ENCODE peak calls at places on chromosomes 4 and X, in nine cellular contexts. One of them, this sample, is unnamed.

GRCh38 chrX:29461039-29461438 is 754.3 kb upstream of the MAGEB2 start:
- DNase-seq in M059J: peak
- DNase-seq in hepatocyte: no peak
- DNase-seq in putamen: no peak
- DNase-seq in HAP-1: no peak
- DNase-seq in NCI-H2029 treated with DMSO at 0.1 percent for 48 hours: no peak
- DNase-seq in EL: no peak
- DNase-seq in transverse colon: no peak
- DNase-seq in NCI-H2107: no peak
- DNase-seq in this sample: no peak

GRCh38 chr4:85637778-85638177 is 162.8 kb downstream of the ARHGAP24 start:
- DNase-seq in M059J: peak
- DNase-seq in hepatocyte: no peak
- DNase-seq in putamen: no peak
- DNase-seq in HAP-1: no peak
- DNase-seq in NCI-H2029 treated with DMSO at 0.1 percent for 48 hours: no peak
- DNase-seq in EL: no peak
- DNase-seq in transverse colon: no peak
- DNase-seq in NCI-H2107: no peak
- DNase-seq in this sample: no peak

GRCh38 chrX:12965390-12965940 is 9.4 kb upstream of the TMSB4X start:
- DNase-seq in M059J: no peak
- DNase-seq in hepatocyte: no peak
- DNase-seq in putamen: no peak
- DNase-seq in HAP-1: peak
- DNase-seq in NCI-H2029 treated with DMSO at 0.1 percent for 48 hours: no peak
- DNase-seq in EL: no peak
- DNase-seq in transverse colon: no peak
- DNase-seq in NCI-H2107: no peak
- DNase-seq in this sample: no peak

GRCh38 chr4:87489678-87490077 is 39.5 kb downstream of the SPARCL1 start:
- DNase-seq in M059J: peak
- DNase-seq in hepatocyte: no peak
- DNase-seq in putamen: no peak
- DNase-seq in HAP-1: no peak
- DNase-seq in NCI-H2029 treated with DMSO at 0.1 percent for 48 hours: no peak
- DNase-seq in EL: no peak
- DNase-seq in transverse colon: no peak
- DNase-seq in NCI-H2107: no peak
- DNase-seq in this sample: no peak

GRCh38 chrX:65266482-65266881 is 268.1 kb downstream of the LAS1L start:
- DNase-seq in M059J: no peak
- DNase-seq in hepatocyte: no peak
- DNase-seq in putamen: no peak
- DNase-seq in HAP-1: no peak
- DNase-seq in NCI-H2029 treated with DMSO at 0.1 percent for 48 hours: no peak
- DNase-seq in EL: no peak
- DNase-seq in transverse colon: no peak
- DNase-seq in NCI-H2107: no peak
- DNase-seq in this sample: no peak

GRCh38 chrX:111376897-111377601 is 34.9 kb downstream of the DCX start:
- DNase-seq in M059J: no peak
- DNase-seq in hepatocyte: peak
- DNase-seq in putamen: no peak
- DNase-seq in HAP-1: no peak
- DNase-seq in NCI-H2029 treated with DMSO at 0.1 percent for 48 hours: no peak
- DNase-seq in EL: no peak
- DNase-seq in transverse colon: no peak
- DNase-seq in NCI-H2107: peak
- DNase-seq in this sample: no peak

GRCh38 chr4:162891788-162892707 is 274.6 kb downstream of the NAF1 start:
- DNase-seq in M059J: peak
- DNase-seq in hepatocyte: no peak
- DNase-seq in putamen: no peak
- DNase-seq in HAP-1: no peak
- DNase-seq in NCI-H2029 treated with DMSO at 0.1 percent for 48 hours: no peak
- DNase-seq in EL: no peak
- DNase-seq in transverse colon: no peak
- DNase-seq in NCI-H2107: no peak
- DNase-seq in this sample: no peak

GRCh38 chr4:125388653-125389052 is 73.9 kb downstream of the FAT4 start:
- DNase-seq in M059J: peak
- DNase-seq in hepatocyte: no peak
- DNase-seq in putamen: no peak
- DNase-seq in HAP-1: no peak
- DNase-seq in NCI-H2029 treated with DMSO at 0.1 percent for 48 hours: no peak
- DNase-seq in EL: peak
- DNase-seq in transverse colon: no peak
- DNase-seq in NCI-H2107: no peak
- DNase-seq in this sample: peak

GRCh38 chr4:128835498-128836222 is 26.2 kb downstream of the JADE1 start:
- DNase-seq in M059J: no peak
- DNase-seq in hepatocyte: no peak
- DNase-seq in putamen: peak
- DNase-seq in HAP-1: no peak
- DNase-seq in NCI-H2029 treated with DMSO at 0.1 percent for 48 hours: no peak
- DNase-seq in EL: no peak
- DNase-seq in transverse colon: peak
- DNase-seq in NCI-H2107: no peak
- DNase-seq in this sample: no peak

GRCh38 chrX:125003746-125004446 is 315.8 kb upstream of the TEX13C start:
- DNase-seq in M059J: no peak
- DNase-seq in hepatocyte: no peak
- DNase-seq in putamen: no peak
- DNase-seq in HAP-1: no peak
- DNase-seq in NCI-H2029 treated with DMSO at 0.1 percent for 48 hours: no peak
- DNase-seq in EL: no peak
- DNase-seq in transverse colon: no peak
- DNase-seq in NCI-H2107: no peak
- DNase-seq in this sample: no peak

GRCh38 chr4:6278801-6279197 is 9.1 kb downstream of the WFS1 start:
- DNase-seq in M059J: no peak
- DNase-seq in hepatocyte: peak
- DNase-seq in putamen: no peak
- DNase-seq in HAP-1: no peak
- DNase-seq in NCI-H2029 treated with DMSO at 0.1 percent for 48 hours: no peak
- DNase-seq in EL: no peak
- DNase-seq in transverse colon: peak
- DNase-seq in NCI-H2107: no peak
- DNase-seq in this sample: no peak

GRCh38 chr4:76200771-76201224 is 12.8 kb downstream of the SCARB2 start:
- DNase-seq in M059J: peak
- DNase-seq in hepatocyte: peak
- DNase-seq in putamen: no peak
- DNase-seq in HAP-1: no peak
- DNase-seq in NCI-H2029 treated with DMSO at 0.1 percent for 48 hours: peak
- DNase-seq in EL: no peak
- DNase-seq in transverse colon: peak
- DNase-seq in NCI-H2107: no peak
- DNase-seq in this sample: no peak

GRCh38 chr4:76896731-76897521 is 1.0 kb downstream of the SOWAHB start:
- DNase-seq in M059J: peak
- DNase-seq in hepatocyte: peak
- DNase-seq in putamen: no peak
- DNase-seq in HAP-1: peak
- DNase-seq in NCI-H2029 treated with DMSO at 0.1 percent for 48 hours: no peak
- DNase-seq in EL: peak
- DNase-seq in transverse colon: peak
- DNase-seq in NCI-H2107: no peak
- DNase-seq in this sample: no peak

GRCh38 chrX:82775426-82775825 is 732.7 kb upstream of the POU3F4 start:
- DNase-seq in M059J: peak
- DNase-seq in hepatocyte: no peak
- DNase-seq in putamen: no peak
- DNase-seq in HAP-1: no peak
- DNase-seq in NCI-H2029 treated with DMSO at 0.1 percent for 48 hours: no peak
- DNase-seq in EL: no peak
- DNase-seq in transverse colon: no peak
- DNase-seq in NCI-H2107: no peak
- DNase-seq in this sample: no peak

GRCh38 chr4:38747629-38748028 is 35.2 kb downstream of the TLR10 start:
- DNase-seq in M059J: no peak
- DNase-seq in hepatocyte: no peak
- DNase-seq in putamen: no peak
- DNase-seq in HAP-1: no peak
- DNase-seq in NCI-H2029 treated with DMSO at 0.1 percent for 48 hours: no peak
- DNase-seq in EL: no peak
- DNase-seq in transverse colon: no peak
- DNase-seq in NCI-H2107: no peak
- DNase-seq in this sample: no peak

GRCh38 chr4:6362243-6362885 is 92.7 kb downstream of the WFS1 start:
- DNase-seq in M059J: no peak
- DNase-seq in hepatocyte: no peak
- DNase-seq in putamen: no peak
- DNase-seq in HAP-1: no peak
- DNase-seq in NCI-H2029 treated with DMSO at 0.1 percent for 48 hours: no peak
- DNase-seq in EL: no peak
- DNase-seq in transverse colon: no peak
- DNase-seq in NCI-H2107: no peak
- DNase-seq in this sample: no peak

GRCh38 chr4:83606435-83606834 is 70.5 kb downstream of the GPAT3 start:
- DNase-seq in M059J: no peak
- DNase-seq in hepatocyte: no peak
- DNase-seq in putamen: no peak
- DNase-seq in HAP-1: no peak
- DNase-seq in NCI-H2029 treated with DMSO at 0.1 percent for 48 hours: no peak
- DNase-seq in EL: no peak
- DNase-seq in transverse colon: no peak
- DNase-seq in NCI-H2107: no peak
- DNase-seq in this sample: no peak

GRCh38 chr4:86401826-86402225 is 42.0 kb upstream of the MAPK10 start:
- DNase-seq in M059J: no peak
- DNase-seq in hepatocyte: no peak
- DNase-seq in putamen: no peak
- DNase-seq in HAP-1: no peak
- DNase-seq in NCI-H2029 treated with DMSO at 0.1 percent for 48 hours: no peak
- DNase-seq in EL: no peak
- DNase-seq in transverse colon: no peak
- DNase-seq in NCI-H2107: no peak
- DNase-seq in this sample: peak

GRCh38 chrX:120486786-120487185 is 17.7 kb upstream of the LAMP2 start:
- DNase-seq in M059J: no peak
- DNase-seq in hepatocyte: no peak
- DNase-seq in putamen: no peak
- DNase-seq in HAP-1: no peak
- DNase-seq in NCI-H2029 treated with DMSO at 0.1 percent for 48 hours: no peak
- DNase-seq in EL: no peak
- DNase-seq in transverse colon: no peak
- DNase-seq in NCI-H2107: no peak
- DNase-seq in this sample: no peak

GRCh38 chr4:150206265-150206664 is 128.0 kb downstream of the DCLK2 start:
- DNase-seq in M059J: no peak
- DNase-seq in hepatocyte: no peak
- DNase-seq in putamen: no peak
- DNase-seq in HAP-1: no peak
- DNase-seq in NCI-H2029 treated with DMSO at 0.1 percent for 48 hours: no peak
- DNase-seq in EL: no peak
- DNase-seq in transverse colon: no peak
- DNase-seq in NCI-H2107: no peak
- DNase-seq in this sample: no peak

GRCh38 chr4:8009710-8010534 is 70.3 kb upstream of the AFAP1 start:
- DNase-seq in M059J: no peak
- DNase-seq in hepatocyte: no peak
- DNase-seq in putamen: no peak
- DNase-seq in HAP-1: no peak
- DNase-seq in NCI-H2029 treated with DMSO at 0.1 percent for 48 hours: no peak
- DNase-seq in EL: no peak
- DNase-seq in transverse colon: peak
- DNase-seq in NCI-H2107: no peak
- DNase-seq in this sample: no peak

GRCh38 chrX:119393144-119393543 is 6.0 kb upstream of the SLC25A43 start:
- DNase-seq in M059J: no peak
- DNase-seq in hepatocyte: no peak
- DNase-seq in putamen: no peak
- DNase-seq in HAP-1: no peak
- DNase-seq in NCI-H2029 treated with DMSO at 0.1 percent for 48 hours: no peak
- DNase-seq in EL: no peak
- DNase-seq in transverse colon: no peak
- DNase-seq in NCI-H2107: no peak
- DNase-seq in this sample: no peak

GRCh38 chr4:85402371-85402770 is 72.6 kb upstream of the ARHGAP24 start:
- DNase-seq in M059J: peak
- DNase-seq in hepatocyte: peak
- DNase-seq in putamen: no peak
- DNase-seq in HAP-1: no peak
- DNase-seq in NCI-H2029 treated with DMSO at 0.1 percent for 48 hours: no peak
- DNase-seq in EL: peak
- DNase-seq in transverse colon: no peak
- DNase-seq in NCI-H2107: no peak
- DNase-seq in this sample: peak

GRCh38 chr4:170138580-170139194 is 48.9 kb upstream of the AADAT start:
- DNase-seq in M059J: peak
- DNase-seq in hepatocyte: peak
- DNase-seq in putamen: peak
- DNase-seq in HAP-1: peak
- DNase-seq in NCI-H2029 treated with DMSO at 0.1 percent for 48 hours: peak
- DNase-seq in EL: peak
- DNase-seq in transverse colon: peak
- DNase-seq in NCI-H2107: peak
- DNase-seq in this sample: peak

GRCh38 chr4:187814737-187815465 is 180.7 kb upstream of the ZFP42 start:
- DNase-seq in M059J: no peak
- DNase-seq in hepatocyte: no peak
- DNase-seq in putamen: no peak
- DNase-seq in HAP-1: no peak
- DNase-seq in NCI-H2029 treated with DMSO at 0.1 percent for 48 hours: no peak
- DNase-seq in EL: peak
- DNase-seq in transverse colon: no peak
- DNase-seq in NCI-H2107: no peak
- DNase-seq in this sample: peak

GRCh38 chr4:4396628-4397440 is 9.9 kb downstream of the NSG1 start:
- DNase-seq in M059J: no peak
- DNase-seq in hepatocyte: no peak
- DNase-seq in putamen: no peak
- DNase-seq in HAP-1: no peak
- DNase-seq in NCI-H2029 treated with DMSO at 0.1 percent for 48 hours: no peak
- DNase-seq in EL: no peak
- DNase-seq in transverse colon: no peak
- DNase-seq in NCI-H2107: no peak
- DNase-seq in this sample: no peak

GRCh38 chr4:43132010-43132582 is 239.6 kb downstream of the GRXCR1 start:
- DNase-seq in M059J: peak
- DNase-seq in hepatocyte: peak
- DNase-seq in putamen: peak
- DNase-seq in HAP-1: peak
- DNase-seq in NCI-H2029 treated with DMSO at 0.1 percent for 48 hours: peak
- DNase-seq in EL: peak
- DNase-seq in transverse colon: peak
- DNase-seq in NCI-H2107: no peak
- DNase-seq in this sample: peak

GRCh38 chr4:150280081-150280950 is 202.1 kb downstream of the DCLK2 start:
- DNase-seq in M059J: peak
- DNase-seq in hepatocyte: peak
- DNase-seq in putamen: peak
- DNase-seq in HAP-1: no peak
- DNase-seq in NCI-H2029 treated with DMSO at 0.1 percent for 48 hours: no peak
- DNase-seq in EL: peak
- DNase-seq in transverse colon: no peak
- DNase-seq in NCI-H2107: no peak
- DNase-seq in this sample: peak

GRCh38 chr4:84379881-84380618 is 119.0 kb downstream of the NKX6-1 start:
- DNase-seq in M059J: peak
- DNase-seq in hepatocyte: no peak
- DNase-seq in putamen: no peak
- DNase-seq in HAP-1: peak
- DNase-seq in NCI-H2029 treated with DMSO at 0.1 percent for 48 hours: no peak
- DNase-seq in EL: peak
- DNase-seq in transverse colon: no peak
- DNase-seq in NCI-H2107: no peak
- DNase-seq in this sample: peak

GRCh38 chr4:11198516-11199305 is 230.0 kb downstream of the HS3ST1 start:
- DNase-seq in M059J: no peak
- DNase-seq in hepatocyte: no peak
- DNase-seq in putamen: no peak
- DNase-seq in HAP-1: no peak
- DNase-seq in NCI-H2029 treated with DMSO at 0.1 percent for 48 hours: no peak
- DNase-seq in EL: no peak
- DNase-seq in transverse colon: no peak
- DNase-seq in NCI-H2107: no peak
- DNase-seq in this sample: no peak

GRCh38 chrX:109475174-109475891 is 6.6 kb downstream of the GUCY2F start:
- DNase-seq in M059J: peak
- DNase-seq in hepatocyte: peak
- DNase-seq in putamen: peak
- DNase-seq in HAP-1: peak
- DNase-seq in NCI-H2029 treated with DMSO at 0.1 percent for 48 hours: no peak
- DNase-seq in EL: peak
- DNase-seq in transverse colon: no peak
- DNase-seq in NCI-H2107: peak
- DNase-seq in this sample: peak